ENCODE peak calls at places on chromosome 21, in five cellular contexts. Q is neuronal stem cell, K is mesendoderm, E is H9, O is IMR-90. B is an unnamed sample.

GRCh38 chr21:34910396-34910795 is 138.7 kb downstream of the RUNX1 start:
- DNase-seq in O (no peak), Q (no peak), E (no peak), K (no peak), B (no peak)

GRCh38 chr21:35314896-35315582 is 265.9 kb upstream of the RUNX1 start:
- DNase-seq in O (peak), K (peak), E (no peak), Q (no peak), B (peak)

GRCh38 chr21:41231060-41231459 is 63.1 kb downstream of the BACE2 start:
- DNase-seq in K (no peak), Q (no peak), O (no peak), E (no peak), B (no peak)

GRCh38 chr21:41316200-41316599 is 401 bp upstream of the FAM3B start:
- DNase-seq in Q (no peak), K (no peak), O (no peak), E (no peak), B (no peak)

GRCh38 chr21:30831194-30831765 is 1.7 kb upstream of the KRTAP7-1 start:
- DNase-seq in O (no peak), Q (peak), K (peak), E (peak), B (no peak)

GRCh38 chr21:15289896-15290841 is 225.4 kb upstream of the NRIP1 start:
- DNase-seq in O (no peak), K (peak), Q (peak), E (peak), B (no peak)

GRCh38 chr21:19607983-19608668 is 1204.5 kb upstream of the TMPRSS15 start:
- DNase-seq in E (no peak), Q (no peak), O (no peak), K (peak), B (peak)

GRCh38 chr21:38258803-38259485 is 2.2 kb downstream of the KCNJ15 start:
- DNase-seq in O (peak), E (no peak), K (no peak), Q (no peak), B (peak)

GRCh38 chr21:29499734-29500343 is 201.1 kb downstream of the BACH1 start:
- DNase-seq in Q (no peak), E (peak), K (peak), O (no peak), B (peak)

GRCh38 chr21:35367558-35367957 is 318.5 kb upstream of the RUNX1 start:
- DNase-seq in O (no peak), K (no peak), E (no peak), Q (no peak), B (no peak)

GRCh38 chr21:35475768-35476167 is 426.7 kb upstream of the RUNX1 start:
- DNase-seq in Q (no peak), K (no peak), O (peak), E (no peak), B (peak)

GRCh38 chr21:41142051-41142795 is 25.7 kb upstream of the BACE2 start:
- DNase-seq in Q (no peak), K (peak), O (peak), E (peak), B (no peak)

GRCh38 chr21:34668803-34669148 is at the start of gene CLIC6:
- DNase-seq in E (peak), Q (peak), K (peak), O (no peak), B (no peak)

GRCh38 chr21:25244735-25245134 is 362.5 kb downstream of the MRPL39 start:
- DNase-seq in K (no peak), E (no peak), O (no peak), Q (no peak), B (no peak)

GRCh38 chr21:35026617-35027557 is 22.2 kb downstream of the RUNX1 start:
- DNase-seq in Q (peak), E (peak), K (peak), O (peak), B (peak)

GRCh38 chr21:24076179-24076578 is 1531.1 kb downstream of the MRPL39 start:
- DNase-seq in O (peak), Q (no peak), K (peak), E (no peak), B (no peak)

GRCh38 chr21:31611445-31611844 is 48.0 kb upstream of the SOD1 start:
- DNase-seq in E (no peak), Q (no peak), K (no peak), O (no peak), B (no peak)

GRCh38 chr21:31780944-31781343 is 49.0 kb upstream of the SCAF4 start:
- DNase-seq in K (no peak), Q (no peak), E (no peak), O (no peak), B (no peak)

GRCh38 chr21:25895565-25896205 is 160.9 kb downstream of the GABPA start:
- DNase-seq in E (no peak), Q (no peak), O (peak), K (no peak), B (peak)

GRCh38 chr21:34545079-34545884 is 33.3 kb upstream of the KCNE1 start:
- DNase-seq in Q (no peak), K (peak), E (no peak), O (peak), B (peak)

GRCh38 chr21:35168702-35169101 is 119.6 kb upstream of the RUNX1 start:
- DNase-seq in O (no peak), K (peak), Q (no peak), E (no peak), B (peak)

GRCh38 chr21:24727803-24728425 is 879.4 kb downstream of the MRPL39 start:
- DNase-seq in Q (no peak), E (no peak), K (peak), O (peak), B (no peak)

GRCh38 chr21:35102488-35103407 is 53.6 kb upstream of the RUNX1 start:
- DNase-seq in K (no peak), O (peak), E (no peak), Q (no peak), B (peak)

GRCh38 chr21:46562472-46562871 is 42.4 kb downstream of the S100B start:
- DNase-seq in K (no peak), O (no peak), E (no peak), Q (no peak), B (no peak)

GRCh38 chr21:46562964-46563607 is 41.8 kb downstream of the S100B start:
- DNase-seq in E (no peak), O (no peak), Q (no peak), K (no peak), B (no peak)

GRCh38 chr21:46560568-46561447 is 44.1 kb downstream of the S100B start:
- DNase-seq in Q (no peak), O (no peak), E (no peak), K (no peak), B (no peak)

GRCh38 chr21:46559291-46559983 is 45.4 kb downstream of the S100B start:
- DNase-seq in Q (no peak), K (no peak), O (no peak), E (no peak), B (no peak)

GRCh38 chr21:46561448-46562095 is 43.3 kb downstream of the S100B start:
- DNase-seq in O (no peak), Q (no peak), K (no peak), E (no peak), B (no peak)
- H3K18ac ChIP-seq in O (no peak), Q (no peak), K (no peak), E (no peak), B (no peak)

GRCh38 chr21:36479415-36480402 is at the start of gene CLDN14:
- DNase-seq in O (peak), E (no peak), Q (no peak), K (no peak), B (no peak)
- H3K18ac ChIP-seq in O (no peak), E (no peak), Q (peak), K (no peak), B (no peak)

GRCh38 chr21:44695641-44696040 is 1.3 kb upstream of the KRTAP10-12 start:
- DNase-seq in Q (no peak), K (no peak), O (no peak), E (peak), B (no peak)

GRCh38 chr21:44692798-44693512 is 4.0 kb upstream of the KRTAP10-12 start:
- DNase-seq in Q (no peak), O (no peak), K (no peak), E (no peak), B (no peak)

GRCh38 chr21:44695176-44695575 is 1.8 kb upstream of the KRTAP10-12 start:
- DNase-seq in E (peak), O (no peak), Q (no peak), K (no peak), B (no peak)

GRCh38 chr21:44696572-44696971 is 400 bp upstream of the KRTAP10-12 start:
- DNase-seq in K (no peak), Q (no peak), O (no peak), E (no peak), B (no peak)

DNA sequence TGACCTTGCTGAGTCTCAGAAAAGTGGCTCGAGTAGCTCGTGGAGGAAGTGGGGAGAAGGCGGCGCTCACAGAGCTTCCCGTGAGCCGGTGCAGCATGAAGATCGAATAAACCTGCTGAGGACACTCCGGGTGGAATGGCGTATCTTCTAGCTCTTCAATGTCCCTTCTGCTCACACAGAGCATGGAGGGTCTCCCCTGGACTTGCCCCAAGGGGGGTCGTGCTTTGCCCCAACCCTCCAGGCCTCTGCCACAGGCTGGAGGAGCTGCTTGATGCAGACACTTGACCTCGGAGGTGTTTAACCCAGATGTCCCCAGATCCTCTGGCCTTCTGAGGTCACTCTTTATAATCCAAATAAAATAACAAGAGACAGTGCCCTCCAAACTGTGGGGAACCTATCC is 2.2 kb upstream of the KRTAP10-12 start:
- DNase-seq in K (no peak), O (no peak), Q (no peak), E (peak), B (no peak)
- H3K18ac ChIP-seq in K (no peak), O (no peak), Q (no peak), E (no peak), B (no peak)

DNA sequence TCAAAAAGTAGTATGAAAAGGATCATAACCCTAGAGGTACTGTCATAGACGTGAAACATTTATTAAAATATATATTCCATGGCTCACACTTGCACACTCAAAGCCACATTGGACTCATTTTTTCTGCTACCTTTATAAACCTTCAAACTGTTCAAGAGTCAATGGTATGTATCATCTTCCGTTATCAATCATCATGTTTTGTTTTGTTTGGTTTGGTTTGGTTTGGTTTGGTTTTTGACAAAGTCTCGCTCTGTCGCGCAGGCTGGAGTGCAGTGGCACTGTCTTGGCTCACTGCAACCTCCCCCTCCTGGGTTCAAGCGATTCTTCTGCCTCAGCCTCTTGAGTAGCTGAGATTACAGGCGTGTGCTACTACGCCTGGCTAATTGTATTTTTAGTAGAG is 1.8 kb downstream of the IFNAR2 start:
- DNase-seq in O (no peak), Q (no peak), K (no peak), E (no peak), B (no peak)
- H3K18ac ChIP-seq in O (no peak), Q (no peak), K (no peak), E (no peak), B (no peak)

DNA sequence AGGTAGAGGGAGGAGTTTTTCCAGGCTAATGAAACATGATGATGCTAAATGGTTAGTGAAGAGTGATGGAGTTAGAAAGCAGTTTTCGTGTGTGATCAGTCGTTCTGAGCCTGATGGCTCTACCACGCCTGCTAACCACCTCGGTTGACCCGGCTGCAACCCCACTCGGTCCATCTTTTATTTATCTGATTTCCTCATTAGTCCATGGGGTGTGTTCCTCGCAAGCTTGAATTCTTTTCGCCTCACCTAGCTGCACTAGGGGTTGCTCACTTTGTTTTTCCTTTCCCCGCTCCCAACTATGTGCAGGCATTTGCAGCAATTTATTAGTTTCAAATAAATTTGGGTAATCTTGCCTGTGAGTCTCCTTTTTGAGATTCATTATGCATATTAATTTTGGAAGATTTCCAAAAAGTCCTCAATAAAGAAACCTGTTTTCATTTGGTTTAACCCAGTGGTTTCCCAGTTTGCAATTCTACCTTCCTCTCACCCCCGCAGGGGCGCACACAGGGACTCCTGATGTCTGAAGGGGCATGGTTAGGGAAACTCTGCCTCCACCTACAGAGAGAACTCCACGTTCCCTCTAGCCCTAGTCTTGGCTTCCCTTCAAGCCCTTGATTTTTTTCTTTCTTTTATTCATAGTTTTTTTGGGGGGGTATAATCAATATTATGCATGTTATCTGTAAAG is 12.6 kb downstream of the B3GALT5 start:
- DNase-seq in K (no peak), O (no peak), Q (no peak), E (no peak), B (no peak)
- H3K18ac ChIP-seq in K (no peak), O (no peak), Q (no peak), E (no peak), B (no peak)

GRCh38 chr21:42653492-42654061 is at the start of gene PDE9A:
- DNase-seq in Q (peak), E (peak), O (no peak), K (peak), B (peak)
- H3K18ac ChIP-seq in Q (peak), E (peak), O (no peak), K (peak), B (peak)

GRCh38 chr21:45415188-45415942 is 10.4 kb downstream of the COL18A1 start:
- DNase-seq in E (no peak), O (no peak), Q (no peak), K (no peak), B (no peak)

GRCh38 chr21:45413922-45414321 is 9.0 kb downstream of the COL18A1 start:
- DNase-seq in O (no peak), E (no peak), Q (no peak), K (no peak), B (no peak)

GRCh38 chr21:45415943-45416611 is 11.1 kb downstream of the COL18A1 start:
- DNase-seq in E (no peak), Q (no peak), K (no peak), O (no peak), B (no peak)

GRCh38 chr21:45412909-45413581 is 8.1 kb downstream of the COL18A1 start:
- DNase-seq in Q (no peak), E (no peak), K (no peak), O (no peak), B (no peak)

GRCh38 chr21:45414396-45415187 is 9.6 kb downstream of the COL18A1 start:
- DNase-seq in K (no peak), O (no peak), E (no peak), Q (no peak), B (no peak)
- H3K18ac ChIP-seq in K (no peak), O (no peak), E (no peak), Q (no peak), B (no peak)

GRCh38 chr21:32958288-32958992 is 67.3 kb upstream of the OLIG2 start:
- DNase-seq in K (peak), Q (no peak), E (peak), O (no peak), B (no peak)
- H3K18ac ChIP-seq in K (no peak), Q (peak), E (no peak), O (no peak), B (no peak)

DNA sequence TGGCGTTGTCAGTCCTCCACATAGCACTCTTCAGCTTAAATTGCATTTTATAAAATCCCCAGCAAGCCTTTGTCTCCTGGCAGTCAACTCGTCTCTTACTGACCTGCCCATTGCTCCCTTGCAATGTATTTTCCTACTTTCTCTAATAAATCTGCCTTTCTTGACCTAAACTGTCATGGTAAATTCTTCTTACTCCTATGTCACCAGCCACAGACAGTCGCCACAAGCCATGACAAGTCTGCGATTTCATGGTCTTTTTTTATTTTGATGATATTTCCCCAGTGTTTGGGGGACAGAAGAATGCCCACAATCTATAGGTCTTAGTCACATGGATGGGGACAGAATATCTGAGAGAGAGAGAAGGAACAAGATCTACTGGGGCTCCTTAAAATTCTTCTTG is 8.4 kb downstream of the IFNAR2 start:
- DNase-seq in E (no peak), K (no peak), Q (no peak), O (no peak), B (no peak)
- H3K18ac ChIP-seq in E (no peak), K (no peak), Q (no peak), O (no peak), B (no peak)

GRCh38 chr21:44062380-44062779 is 44.8 kb upstream of the PWP2 start:
- DNase-seq in O (no peak), E (no peak), K (no peak), Q (no peak), B (no peak)
- H3K18ac ChIP-seq in O (no peak), E (no peak), K (no peak), Q (no peak), B (no peak)

B was measured in mesenchymal stem cell.